ENCODE peak calls at places on chromosomes 6 and 20, in four cellular contexts. B is transverse colon, O is testis, K is heart left ventricle. V is an unnamed sample.

GRCh38 chr6:1849686-1850580 is 240.2 kb downstream of the FOXC1 start:
- DNase-seq in B (no peak), O (no peak), K (no peak), V (no peak)

GRCh38 chr6:74598473-74599393 is 607.1 kb downstream of the COL12A1 start:
- DNase-seq in B (no peak), O (no peak), K (no peak), V (no peak)

GRCh38 chr6:109526905-109527628 is 44.0 kb upstream of the ZBTB24 start:
- DNase-seq in B (peak), O (peak), K (peak), V (no peak)

GRCh38 chr6:143556529-143556928 is 45.0 kb upstream of the FUCA2 start:
- DNase-seq in B (no peak), O (no peak), K (no peak), V (no peak)

GRCh38 chr6:144710207-144710606 is 425.1 kb downstream of the UTRN start:
- DNase-seq in B (no peak), O (no peak), K (no peak), V (no peak)

GRCh38 chr6:3518356-3518841 is 61.5 kb upstream of the SLC22A23 start:
- DNase-seq in B (peak), O (no peak), K (no peak), V (peak)

GRCh38 chr6:118372413-118372812 is 175.7 kb upstream of the PLN start:
- DNase-seq in B (no peak), O (peak), K (peak), V (no peak)

GRCh38 chr6:47905717-47906116 is 123.9 kb downstream of the OPN5 start:
- DNase-seq in B (no peak), O (no peak), K (no peak), V (no peak)

GRCh38 chr6:132063738-132064137 is 112.6 kb upstream of the CCN2 start:
- DNase-seq in B (no peak), O (no peak), K (no peak), V (no peak)

GRCh38 chr20:63223121-63223825 is 7.3 kb upstream of the YTHDF1 start:
- DNase-seq in B (peak), O (peak), K (no peak), V (no peak)

GRCh38 chr20:58175836-58176235 is 52.6 kb downstream of the ANKRD60 start:
- DNase-seq in B (no peak), O (no peak), K (no peak), V (no peak)

GRCh38 chr6:48048460-48049146 is 62.4 kb downstream of the PTCHD4 start:
- DNase-seq in B (no peak), O (no peak), K (no peak), V (no peak)

GRCh38 chr6:51737580-51738360 is 349.6 kb downstream of the PKHD1 start:
- DNase-seq in B (no peak), O (no peak), K (no peak), V (no peak)

GRCh38 chr6:158410784-158411183 is 98.5 kb downstream of the TULP4 start:
- DNase-seq in B (no peak), O (no peak), K (no peak), V (no peak)

GRCh38 chr20:4973330-4974097 is 27.8 kb downstream of the SLC23A2 start:
- DNase-seq in B (peak), O (peak), K (peak), V (peak)

GRCh38 chr20:40706977-40707582 is 18.0 kb upstream of the MAFB start:
- DNase-seq in B (no peak), O (no peak), K (no peak), V (no peak)

GRCh38 chr20:49490689-49491088 is 8.2 kb upstream of the KCNB1 start:
- DNase-seq in B (no peak), O (no peak), K (no peak), V (peak)

GRCh38 chr6:26592649-26593048 is 4.1 kb upstream of the ABT1 start:
- DNase-seq in B (no peak), O (no peak), K (no peak), V (no peak)

GRCh38 chr20:43015566-43015965 is 174.1 kb downstream of the PTPRT start:
- DNase-seq in B (no peak), O (no peak), K (no peak), V (no peak)

GRCh38 chr6:4180653-4181255 is 45.4 kb upstream of the ECI2 start:
- DNase-seq in B (no peak), O (peak), K (no peak), V (no peak)

GRCh38 chr20:6473197-6473596 is 294.3 kb upstream of the BMP2 start:
- DNase-seq in B (no peak), O (no peak), K (no peak), V (no peak)

GRCh38 chr6:91098006-91098405 is 511.1 kb upstream of the MAP3K7 start:
- DNase-seq in B (no peak), O (no peak), K (no peak), V (no peak)

GRCh38 chr6:5125152-5126006 is 40.2 kb downstream of the PPP1R3G start:
- DNase-seq in B (no peak), O (no peak), K (no peak), V (no peak)

GRCh38 chr6:32662099-32662498 is 4.4 kb downstream of the HLA-DQB1 start:
- DNase-seq in B (no peak), O (no peak), K (no peak), V (no peak)

GRCh38 chr6:22087960-22088716 is 208.7 kb downstream of the PRL start:
- DNase-seq in B (no peak), O (no peak), K (no peak), V (no peak)

GRCh38 chr6:9540126-9540525 is 874.7 kb downstream of the TFAP2A start:
- DNase-seq in B (no peak), O (no peak), K (no peak), V (no peak)

GRCh38 chr20:4119854-4120209 is 104.5 kb upstream of the RNF24 start:
- DNase-seq in B (no peak), O (no peak), K (no peak), V (no peak)

GRCh38 chr6:44043479-44044153 is 83.6 kb downstream of the MRPL14 start:
- DNase-seq in B (no peak), O (no peak), K (no peak), V (no peak)

GRCh38 chr20:53712212-53712977 is 118.8 kb upstream of the ZNF217 start:
- DNase-seq in B (no peak), O (no peak), K (no peak), V (no peak)
- TF ChIP-seq POLR2A in B (no peak), O (no peak), K (no peak), V (no peak)

DNA sequence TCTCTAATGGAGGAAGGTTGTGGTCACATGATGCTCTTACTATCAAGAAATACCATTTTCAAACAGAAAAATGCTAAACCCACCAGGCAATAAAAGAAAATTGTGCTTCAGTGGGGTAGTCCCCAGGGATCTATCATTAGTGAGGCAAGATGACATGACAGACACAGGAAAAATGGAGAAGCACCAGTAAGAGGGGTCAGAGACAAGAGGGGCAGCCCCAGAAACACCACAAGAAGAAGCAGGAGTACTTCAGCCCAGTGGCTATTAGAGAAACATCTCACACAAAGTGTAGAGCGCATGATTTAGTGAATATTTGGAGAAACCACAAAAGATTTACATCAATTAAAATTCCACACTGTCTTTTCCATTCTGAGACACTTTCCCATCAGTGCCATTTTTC is 10.2 kb upstream of the TMEM200A start:
- DNase-seq in B (no peak), O (no peak), K (no peak), V (no peak)
- TF ChIP-seq POLR2A in B (no peak), O (no peak), K (no peak), V (no peak)

GRCh38 chr6:31579546-31580445 is 2.4 kb downstream of the LTB start:
- DNase-seq in B (no peak), O (no peak), K (no peak), V (no peak)
- TF ChIP-seq POLR2A in B (no peak), O (no peak), K (no peak), V (no peak)

DNA sequence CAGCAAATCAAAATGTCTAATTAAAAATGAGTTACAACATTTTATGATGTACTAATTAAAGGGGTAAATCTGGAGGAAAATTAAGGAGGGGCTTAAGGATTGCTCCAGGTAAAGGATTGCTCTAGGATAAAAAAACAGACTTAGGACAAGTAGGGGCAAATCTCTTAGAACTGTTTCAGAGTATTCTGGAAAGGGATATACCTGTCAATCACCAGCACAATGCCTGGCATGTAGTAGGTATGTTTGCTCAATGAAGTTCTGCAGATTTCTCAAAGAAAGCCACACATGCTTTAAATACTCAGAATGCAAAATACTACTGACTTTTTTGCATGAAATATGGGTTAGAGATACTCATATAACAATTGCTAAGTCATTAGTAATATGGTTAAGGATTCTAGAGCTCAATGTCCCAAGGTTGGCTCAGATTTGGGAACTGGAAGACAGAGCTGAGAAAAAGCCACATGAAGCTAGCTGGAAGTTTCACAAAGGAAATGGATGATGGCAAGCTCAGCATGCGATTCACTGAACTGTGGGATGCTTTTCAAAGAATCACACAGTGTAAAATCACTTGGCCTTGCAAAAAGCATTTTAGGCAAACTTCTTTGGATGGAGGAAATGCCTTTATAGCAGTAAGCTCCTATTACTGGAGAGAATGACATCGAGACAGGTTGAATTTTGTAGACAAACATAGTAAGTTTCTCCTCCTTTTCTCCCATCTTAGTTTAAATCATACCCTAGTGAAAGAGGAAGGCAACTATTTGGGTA is 72.8 kb downstream of the MAP3K5 start:
- DNase-seq in B (no peak), O (no peak), K (no peak), V (no peak)
- TF ChIP-seq POLR2A in B (no peak), O (no peak), K (no peak), V (no peak)

GRCh38 chr6:168412456-168412855 is 28.5 kb upstream of the SMOC2 start:
- DNase-seq in B (no peak), O (no peak), K (no peak), V (no peak)

GRCh38 chr6:168411793-168412192 is 29.2 kb upstream of the SMOC2 start:
- DNase-seq in B (no peak), O (no peak), K (no peak), V (no peak)

GRCh38 chr6:168413856-168414255 is 27.1 kb upstream of the SMOC2 start:
- DNase-seq in B (no peak), O (no peak), K (no peak), V (no peak)

GRCh38 chr6:168414696-168415095 is 26.3 kb upstream of the SMOC2 start:
- DNase-seq in B (no peak), O (peak), K (no peak), V (no peak)

DNA sequence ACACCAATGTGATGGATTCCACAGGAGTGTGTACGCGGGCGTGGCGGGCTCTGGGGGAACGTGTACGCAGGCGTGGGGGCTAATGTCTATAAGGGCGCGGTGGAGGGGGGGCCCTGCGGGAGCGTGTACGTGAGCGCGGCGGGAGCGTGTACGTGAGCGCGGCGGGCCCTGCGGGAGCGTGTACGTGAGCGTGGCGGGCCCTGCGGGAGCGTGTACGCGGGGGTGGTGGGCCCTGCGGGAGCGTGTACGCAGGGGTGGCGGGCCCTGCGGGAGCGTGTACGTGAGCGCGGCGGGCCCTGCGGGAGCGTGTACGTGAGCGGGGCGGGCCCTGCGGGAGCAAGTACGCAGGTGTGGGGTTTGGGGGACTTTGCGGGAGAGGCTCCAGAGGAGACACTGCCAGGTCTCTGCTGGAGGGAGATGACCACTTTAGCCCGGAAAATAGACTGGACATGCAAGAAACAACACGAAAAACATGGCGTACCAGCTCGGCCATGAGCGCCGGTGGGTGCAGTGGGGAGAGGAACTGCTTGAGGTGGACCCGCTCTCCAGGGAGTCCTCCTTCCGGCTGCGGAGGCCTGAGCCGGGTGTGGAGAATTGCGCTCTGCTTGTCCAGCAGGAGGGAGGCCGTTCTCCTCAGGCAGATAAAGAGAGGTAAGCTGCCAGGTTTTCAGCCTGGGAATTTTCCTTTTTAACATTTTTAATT is 27.8 kb upstream of the SMOC2 start:
- DNase-seq in B (no peak), O (peak), K (no peak), V (no peak)
- TF ChIP-seq POLR2A in B (no peak), O (no peak), K (no peak), V (no peak)

V was measured in sigmoid colon.